ENCODE peak calls at places on chromosomes 11 and 22, in five cellular contexts. One of them, this sample, is unnamed.

GRCh38 chr11:118895093-118896039 is 11.7 kb downstream of the CXCR5 start:
- DNase-seq in cardiac muscle cell: no peak
- DNase-seq in cardiac fibroblast: no peak
- DNase-seq in hepatocyte: peak; percentile 38
- DNase-seq in fibroblast of mammary gland: no peak
- DNase-seq in this sample: peak; percentile 77

GRCh38 chr11:122209619-122210377 is 93.8 kb upstream of the BLID start:
- DNase-seq in cardiac muscle cell: no peak
- DNase-seq in cardiac fibroblast: peak; percentile 96
- DNase-seq in hepatocyte: peak; percentile 42
- DNase-seq in fibroblast of mammary gland: peak; percentile 95
- DNase-seq in this sample: no peak

GRCh38 chr22:20659258-20659657 is 114.7 kb upstream of the SERPIND1 start:
- DNase-seq in cardiac muscle cell: no peak
- DNase-seq in cardiac fibroblast: no peak
- DNase-seq in hepatocyte: no peak
- DNase-seq in fibroblast of mammary gland: no peak
- DNase-seq in this sample: no peak

GRCh38 chr11:94803491-94803890 is 35.3 kb downstream of the AMOTL1 start:
- DNase-seq in cardiac muscle cell: no peak
- DNase-seq in cardiac fibroblast: no peak
- DNase-seq in hepatocyte: no peak
- DNase-seq in fibroblast of mammary gland: peak; percentile 62
- DNase-seq in this sample: no peak

GRCh38 chr11:95544095-95544795 is 245.3 kb downstream of the FAM76B start:
- DNase-seq in cardiac muscle cell: no peak
- DNase-seq in cardiac fibroblast: no peak
- DNase-seq in hepatocyte: no peak
- DNase-seq in fibroblast of mammary gland: peak; percentile 72
- DNase-seq in this sample: no peak

GRCh38 chr22:43378011-43378704 is 33.7 kb upstream of the MPPED1 start:
- DNase-seq in cardiac muscle cell: peak; percentile 86
- DNase-seq in cardiac fibroblast: peak; percentile 44
- DNase-seq in hepatocyte: peak; percentile 55
- DNase-seq in fibroblast of mammary gland: no peak
- DNase-seq in this sample: peak; percentile 43

GRCh38 chr11:69950120-69950519 is 128.0 kb upstream of the ANO1 start:
- DNase-seq in cardiac muscle cell: no peak
- DNase-seq in cardiac fibroblast: no peak
- DNase-seq in hepatocyte: peak; percentile 44
- DNase-seq in fibroblast of mammary gland: peak; percentile 15
- DNase-seq in this sample: no peak

GRCh38 chr11:76700177-76701100 is 29.9 kb upstream of the LRRC32 start:
- DNase-seq in cardiac muscle cell: no peak
- DNase-seq in cardiac fibroblast: peak; percentile 64
- DNase-seq in hepatocyte: peak; percentile 82
- DNase-seq in fibroblast of mammary gland: peak; percentile 99
- DNase-seq in this sample: no peak

GRCh38 chr11:2881974-2882362 is 3.6 kb downstream of the CDKN1C start:
- DNase-seq in cardiac muscle cell: no peak
- DNase-seq in cardiac fibroblast: peak; percentile 23
- DNase-seq in hepatocyte: peak; percentile 55
- DNase-seq in fibroblast of mammary gland: no peak
- DNase-seq in this sample: no peak

GRCh38 chr11:94794287-94795168 is 26.4 kb downstream of the AMOTL1 start:
- DNase-seq in cardiac muscle cell: peak; percentile 33
- DNase-seq in cardiac fibroblast: peak; percentile 96
- DNase-seq in hepatocyte: no peak
- DNase-seq in fibroblast of mammary gland: peak; percentile 100
- DNase-seq in this sample: no peak

GRCh38 chr11:112962854-112963367 is 1.7 kb downstream of the NCAM1 start:
- DNase-seq in cardiac muscle cell: peak; percentile 85
- DNase-seq in cardiac fibroblast: peak; percentile 15
- DNase-seq in hepatocyte: peak; percentile 63
- DNase-seq in fibroblast of mammary gland: no peak
- DNase-seq in this sample: peak; percentile 1

GRCh38 chr22:22753526-22754267 is 109.3 kb downstream of the GGTLC2 start:
- DNase-seq in cardiac muscle cell: no peak
- DNase-seq in cardiac fibroblast: peak; percentile 42
- DNase-seq in hepatocyte: peak; percentile 76
- DNase-seq in fibroblast of mammary gland: peak; percentile 67
- DNase-seq in this sample: peak; percentile 31

GRCh38 chr11:78138694-78139421 is 568 bp downstream of the ALG8 start:
- DNase-seq in cardiac muscle cell: no peak
- DNase-seq in cardiac fibroblast: peak; percentile 29
- DNase-seq in hepatocyte: peak; percentile 34
- DNase-seq in fibroblast of mammary gland: peak; percentile 31
- DNase-seq in this sample: peak; percentile 38

GRCh38 chr22:48378673-48379072 is 1449.0 kb downstream of the BRD1 start:
- DNase-seq in cardiac muscle cell: no peak
- DNase-seq in cardiac fibroblast: no peak
- DNase-seq in hepatocyte: no peak
- DNase-seq in fibroblast of mammary gland: no peak
- DNase-seq in this sample: no peak

GRCh38 chr22:29208879-29209623 is 3.4 kb downstream of the EMID1 start:
- DNase-seq in cardiac muscle cell: no peak
- DNase-seq in cardiac fibroblast: no peak
- DNase-seq in hepatocyte: no peak
- DNase-seq in fibroblast of mammary gland: no peak
- DNase-seq in this sample: no peak

GRCh38 chr22:29207231-29207550 is 1.5 kb downstream of the EMID1 start:
- DNase-seq in cardiac muscle cell: no peak
- DNase-seq in cardiac fibroblast: no peak
- DNase-seq in hepatocyte: no peak
- DNase-seq in fibroblast of mammary gland: no peak
- DNase-seq in this sample: no peak

GRCh38 chr22:29207562-29208501 is 2.1 kb downstream of the EMID1 start:
- DNase-seq in cardiac muscle cell: no peak
- DNase-seq in cardiac fibroblast: no peak
- DNase-seq in hepatocyte: no peak
- DNase-seq in fibroblast of mammary gland: no peak
- DNase-seq in this sample: no peak

GRCh38 chr22:29209624-29209929 is 3.9 kb downstream of the EMID1 start:
- DNase-seq in cardiac muscle cell: no peak
- DNase-seq in cardiac fibroblast: no peak
- DNase-seq in hepatocyte: no peak
- DNase-seq in fibroblast of mammary gland: no peak
- DNase-seq in this sample: no peak

DNA sequence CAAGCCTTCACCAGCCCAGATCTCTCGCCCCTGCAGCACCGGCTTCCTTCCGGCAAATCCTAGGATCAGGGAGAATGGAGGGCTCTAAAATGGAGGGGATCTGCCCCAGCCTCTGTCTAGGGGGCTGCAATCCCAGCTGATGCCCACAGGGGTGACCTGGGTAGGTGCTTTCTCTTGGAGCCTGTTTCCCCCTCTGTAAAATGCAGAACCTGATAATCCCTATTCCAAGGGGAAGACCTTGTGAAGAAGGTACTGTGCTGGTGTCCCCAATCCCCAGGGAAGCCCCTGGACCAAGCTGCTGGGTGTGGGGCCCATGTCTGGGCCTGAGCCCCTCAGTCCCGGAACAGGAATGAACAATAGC is 2.8 kb downstream of the EMID1 start:
- DNase-seq in cardiac muscle cell: no peak
- DNase-seq in cardiac fibroblast: no peak
- DNase-seq in hepatocyte: no peak
- DNase-seq in fibroblast of mammary gland: no peak
- DNase-seq in this sample: no peak
- H3K4me3 ChIP-seq in cardiac muscle cell: no peak overlapping the region
- H3K4me3 ChIP-seq in cardiac fibroblast: no peak overlapping the region
- H3K4me3 ChIP-seq in hepatocyte: no peak overlapping the region
- H3K4me3 ChIP-seq in fibroblast of mammary gland: no peak overlapping the region
- H3K4me3 ChIP-seq in this sample: peak overlapping the region; percentile 91

GRCh38 chr11:134139873-134140331 is 71.0 kb downstream of the JAM3 start:
- DNase-seq in cardiac muscle cell: peak; percentile 70
- DNase-seq in cardiac fibroblast: peak; percentile 91
- DNase-seq in hepatocyte: peak; percentile 74
- DNase-seq in fibroblast of mammary gland: peak; percentile 86
- DNase-seq in this sample: no peak
- TF ChIP-seq CTCF in cardiac muscle cell: peak; percentile 89
- TF ChIP-seq CTCF in cardiac fibroblast: peak; percentile 91
- TF ChIP-seq CTCF in hepatocyte: peak; percentile 88
- TF ChIP-seq CTCF in fibroblast of mammary gland: peak; percentile 93
- TF ChIP-seq CTCF in this sample: peak; percentile 70

GRCh38 chr11:111540921-111541208 is 345 bp downstream of the LAYN start:
- DNase-seq in cardiac muscle cell: no peak
- DNase-seq in cardiac fibroblast: no peak
- DNase-seq in hepatocyte: no peak
- DNase-seq in fibroblast of mammary gland: no peak
- DNase-seq in this sample: no peak

GRCh38 chr11:111541209-111542061 is 915 bp downstream of the LAYN start:
- DNase-seq in cardiac muscle cell: peak; percentile 36
- DNase-seq in cardiac fibroblast: peak; percentile 90
- DNase-seq in hepatocyte: peak; percentile 57
- DNase-seq in fibroblast of mammary gland: peak; percentile 74
- DNase-seq in this sample: no peak

GRCh38 chr11:111540114-111540920 is at the start of gene LAYN:
- DNase-seq in cardiac muscle cell: peak; percentile 55
- DNase-seq in cardiac fibroblast: peak; percentile 47
- DNase-seq in hepatocyte: peak; percentile 73
- DNase-seq in fibroblast of mammary gland: peak; percentile 42
- DNase-seq in this sample: no peak

GRCh38 chr11:111539426-111540113 is 950 bp upstream of the LAYN start:
- DNase-seq in cardiac muscle cell: no peak
- DNase-seq in cardiac fibroblast: no peak
- DNase-seq in hepatocyte: no peak
- DNase-seq in fibroblast of mammary gland: no peak
- DNase-seq in this sample: no peak

DNA sequence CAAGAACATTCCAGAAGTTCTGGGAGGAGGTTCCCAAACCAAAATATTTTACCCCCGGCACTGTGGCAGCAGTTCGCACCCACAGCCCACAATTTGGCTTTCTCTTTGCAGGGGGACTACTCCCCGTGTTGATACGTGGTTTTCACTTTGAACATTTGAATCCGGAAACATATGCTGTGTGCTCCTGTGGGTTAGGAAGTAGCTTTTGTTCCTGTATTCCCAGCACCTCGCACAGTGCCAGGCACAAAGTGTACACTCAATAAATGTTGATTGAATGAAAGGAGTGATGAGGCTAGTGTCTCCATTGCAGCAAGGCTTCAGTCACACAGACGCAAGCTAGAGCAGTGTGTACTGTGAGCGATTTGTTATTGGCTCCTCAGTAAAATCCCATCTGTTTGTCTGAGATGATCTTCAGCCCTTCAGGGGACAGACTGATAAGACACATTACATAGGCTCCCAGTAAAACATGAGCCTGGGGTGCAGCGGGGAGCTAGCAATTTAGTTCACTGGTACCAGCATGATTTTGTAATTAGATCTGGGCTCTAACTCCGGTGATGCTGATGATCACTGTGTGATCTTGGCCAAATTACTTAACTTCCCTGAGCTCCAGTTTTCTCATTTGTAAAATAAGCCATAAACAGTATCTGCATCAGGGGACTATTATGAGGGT is 2.2 kb downstream of the LAYN start:
- DNase-seq in cardiac muscle cell: no peak
- DNase-seq in cardiac fibroblast: no peak
- DNase-seq in hepatocyte: no peak
- DNase-seq in fibroblast of mammary gland: no peak
- DNase-seq in this sample: no peak
- H3K4me3 ChIP-seq in cardiac muscle cell: no peak overlapping the region
- H3K4me3 ChIP-seq in cardiac fibroblast: no peak overlapping the region
- H3K4me3 ChIP-seq in hepatocyte: no peak overlapping the region
- H3K4me3 ChIP-seq in fibroblast of mammary gland: no peak overlapping the region
- H3K4me3 ChIP-seq in this sample: no peak overlapping the region

GRCh38 chr11:65040520-65041205 is 347 bp upstream of the SAC3D1 start:
- DNase-seq in cardiac muscle cell: peak; percentile 95
- DNase-seq in cardiac fibroblast: peak; percentile 95
- DNase-seq in hepatocyte: peak; percentile 95
- DNase-seq in fibroblast of mammary gland: peak; percentile 96
- DNase-seq in this sample: peak; percentile 96

GRCh38 chr11:65042899-65043298 is 1.9 kb downstream of the SAC3D1 start:
- DNase-seq in cardiac muscle cell: no peak
- DNase-seq in cardiac fibroblast: no peak
- DNase-seq in hepatocyte: no peak
- DNase-seq in fibroblast of mammary gland: no peak
- DNase-seq in this sample: no peak

GRCh38 chr11:65045061-65045460 is 4.1 kb downstream of the SAC3D1 start:
- DNase-seq in cardiac muscle cell: no peak
- DNase-seq in cardiac fibroblast: no peak
- DNase-seq in hepatocyte: no peak
- DNase-seq in fibroblast of mammary gland: no peak
- DNase-seq in this sample: no peak

GRCh38 chr11:65043881-65044501 is 3.0 kb downstream of the SAC3D1 start:
- DNase-seq in cardiac muscle cell: no peak
- DNase-seq in cardiac fibroblast: peak; percentile 51
- DNase-seq in hepatocyte: no peak
- DNase-seq in fibroblast of mammary gland: peak; percentile 68
- DNase-seq in this sample: no peak

DNA sequence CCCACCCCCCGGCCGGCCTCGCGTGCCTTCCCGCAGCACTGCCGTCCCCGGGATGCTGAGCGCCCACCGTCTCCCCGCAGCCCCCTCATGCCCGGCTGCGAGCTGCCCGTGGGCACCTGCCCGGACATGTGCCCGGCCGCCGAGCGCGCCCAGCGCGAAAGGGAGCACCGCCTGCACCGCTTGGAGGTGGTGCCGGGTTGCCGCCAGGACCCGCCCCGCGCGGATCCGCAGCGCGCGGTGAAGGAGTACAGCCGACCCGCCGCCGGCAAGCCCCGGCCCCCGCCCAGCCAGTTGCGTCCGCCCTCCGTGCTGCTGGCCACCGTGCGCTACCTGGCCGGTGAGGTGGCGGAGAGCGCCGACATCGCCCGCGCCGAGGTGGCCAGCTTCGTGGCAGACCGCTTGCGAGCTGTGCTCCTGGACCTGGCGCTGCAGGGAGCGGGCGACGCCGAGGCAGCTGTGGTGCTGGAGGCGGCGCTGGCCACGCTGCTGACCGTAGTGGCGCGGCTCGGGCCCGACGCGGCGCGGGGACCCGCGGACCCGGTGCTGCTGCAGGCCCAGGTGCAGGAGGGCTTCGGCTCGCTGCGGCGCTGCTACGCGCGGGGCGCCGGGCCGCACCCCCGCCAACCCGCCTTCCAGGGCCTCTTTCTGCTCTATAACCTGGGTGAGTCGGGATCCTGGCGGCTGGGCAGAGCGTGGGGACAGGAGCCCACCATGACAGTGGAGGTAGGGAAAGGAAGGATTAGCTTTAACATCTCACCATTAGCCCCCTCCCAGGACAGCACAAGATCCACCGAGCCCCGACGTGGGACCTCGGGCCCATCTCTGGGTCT is at the start of gene SAC3D1:
- DNase-seq in cardiac muscle cell: peak; percentile 74
- DNase-seq in cardiac fibroblast: no peak
- DNase-seq in hepatocyte: peak; percentile 75
- DNase-seq in fibroblast of mammary gland: peak; percentile 31
- DNase-seq in this sample: no peak
- TF ChIP-seq CTCF in cardiac muscle cell: no peak
- TF ChIP-seq CTCF in cardiac fibroblast: no peak
- TF ChIP-seq CTCF in hepatocyte: no peak
- TF ChIP-seq CTCF in fibroblast of mammary gland: no peak
- TF ChIP-seq CTCF in this sample: no peak

This sample was measured in GM06990.